ENCODE peak calls at places on chromosomes 7 and 10, in nine cellular contexts. One of them, this sample, is unnamed.

GRCh38 chr10:29719281-29719675 is 84.5 kb upstream of the SVIL start:
- DNase-seq in hypothalamus: no peak
- DNase-seq in activated T-cell treated with anti-CD3 and anti-CD28 coated beads for 1 hour: no peak
- DNase-seq in activated naive CD4-positive, alpha-beta T cell treated with anti-CD3 and anti-CD28 coated beads for 36 hours: no peak
- DNase-seq in GM10248: no peak
- DNase-seq in mesenteric fat pad: no peak
- DNase-seq in H54: no peak
- DNase-seq in left ventricle myocardium inferior: no peak
- DNase-seq in kidney tubule cell: peak
- DNase-seq in this sample: no peak

GRCh38 chr7:64685091-64685490 is 19.2 kb downstream of the ZNF107 start:
- DNase-seq in activated naive CD4-positive, alpha-beta T cell treated with anti-CD3 and anti-CD28 coated beads for 36 hours: no peak
- DNase-seq in left ventricle myocardium inferior: no peak
- DNase-seq in hypothalamus: no peak
- DNase-seq in activated T-cell treated with anti-CD3 and anti-CD28 coated beads for 1 hour: no peak
- DNase-seq in H54: no peak
- DNase-seq in mesenteric fat pad: no peak
- DNase-seq in GM10248: no peak
- DNase-seq in kidney tubule cell: no peak
- DNase-seq in this sample: no peak

GRCh38 chr10:106711313-106711906 is 453.1 kb downstream of the SORCS1 start:
- DNase-seq in left ventricle myocardium inferior: peak
- DNase-seq in GM10248: peak
- DNase-seq in mesenteric fat pad: no peak
- DNase-seq in H54: peak
- DNase-seq in kidney tubule cell: peak
- DNase-seq in hypothalamus: no peak
- DNase-seq in activated T-cell treated with anti-CD3 and anti-CD28 coated beads for 1 hour: no peak
- DNase-seq in activated naive CD4-positive, alpha-beta T cell treated with anti-CD3 and anti-CD28 coated beads for 36 hours: peak
- DNase-seq in this sample: peak

GRCh38 chr10:86520871-86521619 is 547 bp downstream of the WAPL start:
- DNase-seq in left ventricle myocardium inferior: peak
- DNase-seq in H54: peak
- DNase-seq in kidney tubule cell: peak
- DNase-seq in GM10248: peak
- DNase-seq in hypothalamus: no peak
- DNase-seq in activated naive CD4-positive, alpha-beta T cell treated with anti-CD3 and anti-CD28 coated beads for 36 hours: peak
- DNase-seq in activated T-cell treated with anti-CD3 and anti-CD28 coated beads for 1 hour: peak
- DNase-seq in mesenteric fat pad: peak
- DNase-seq in this sample: peak

GRCh38 chr7:65827366-65827765 is 45.5 kb upstream of the VKORC1L1 start:
- DNase-seq in mesenteric fat pad: peak
- DNase-seq in GM10248: no peak
- DNase-seq in kidney tubule cell: no peak
- DNase-seq in activated naive CD4-positive, alpha-beta T cell treated with anti-CD3 and anti-CD28 coated beads for 36 hours: no peak
- DNase-seq in H54: no peak
- DNase-seq in activated T-cell treated with anti-CD3 and anti-CD28 coated beads for 1 hour: no peak
- DNase-seq in left ventricle myocardium inferior: no peak
- DNase-seq in hypothalamus: no peak
- DNase-seq in this sample: no peak

GRCh38 chr7:118148930-118149329 is 35.0 kb upstream of the LSM8 start:
- DNase-seq in activated naive CD4-positive, alpha-beta T cell treated with anti-CD3 and anti-CD28 coated beads for 36 hours: no peak
- DNase-seq in left ventricle myocardium inferior: no peak
- DNase-seq in activated T-cell treated with anti-CD3 and anti-CD28 coated beads for 1 hour: no peak
- DNase-seq in mesenteric fat pad: no peak
- DNase-seq in GM10248: no peak
- DNase-seq in H54: no peak
- DNase-seq in hypothalamus: no peak
- DNase-seq in kidney tubule cell: peak
- DNase-seq in this sample: no peak

GRCh38 chr10:50575477-50576244 is 48.1 kb downstream of the SGMS1 start:
- DNase-seq in H54: no peak
- DNase-seq in hypothalamus: no peak
- DNase-seq in GM10248: no peak
- DNase-seq in left ventricle myocardium inferior: no peak
- DNase-seq in activated naive CD4-positive, alpha-beta T cell treated with anti-CD3 and anti-CD28 coated beads for 36 hours: no peak
- DNase-seq in activated T-cell treated with anti-CD3 and anti-CD28 coated beads for 1 hour: no peak
- DNase-seq in kidney tubule cell: no peak
- DNase-seq in mesenteric fat pad: no peak
- DNase-seq in this sample: no peak

GRCh38 chr7:149310113-149310836 is 48.3 kb downstream of the ZNF783 start:
- DNase-seq in kidney tubule cell: peak
- DNase-seq in GM10248: peak
- DNase-seq in activated T-cell treated with anti-CD3 and anti-CD28 coated beads for 1 hour: no peak
- DNase-seq in activated naive CD4-positive, alpha-beta T cell treated with anti-CD3 and anti-CD28 coated beads for 36 hours: no peak
- DNase-seq in hypothalamus: no peak
- DNase-seq in mesenteric fat pad: no peak
- DNase-seq in H54: peak
- DNase-seq in left ventricle myocardium inferior: no peak
- DNase-seq in this sample: peak

GRCh38 chr10:21402606-21403083 is 122.8 kb downstream of the SKIDA1 start:
- DNase-seq in H54: no peak
- DNase-seq in hypothalamus: no peak
- DNase-seq in left ventricle myocardium inferior: no peak
- DNase-seq in activated naive CD4-positive, alpha-beta T cell treated with anti-CD3 and anti-CD28 coated beads for 36 hours: no peak
- DNase-seq in GM10248: no peak
- DNase-seq in activated T-cell treated with anti-CD3 and anti-CD28 coated beads for 1 hour: no peak
- DNase-seq in kidney tubule cell: peak
- DNase-seq in mesenteric fat pad: no peak
- DNase-seq in this sample: no peak

GRCh38 chr10:66349726-66350125 is 576.1 kb upstream of the LRRTM3 start:
- DNase-seq in hypothalamus: no peak
- DNase-seq in kidney tubule cell: peak
- DNase-seq in GM10248: no peak
- DNase-seq in activated naive CD4-positive, alpha-beta T cell treated with anti-CD3 and anti-CD28 coated beads for 36 hours: no peak
- DNase-seq in H54: no peak
- DNase-seq in activated T-cell treated with anti-CD3 and anti-CD28 coated beads for 1 hour: no peak
- DNase-seq in mesenteric fat pad: no peak
- DNase-seq in left ventricle myocardium inferior: no peak
- DNase-seq in this sample: no peak

GRCh38 chr10:35185260-35186034 is 58.8 kb downstream of the CREM start:
- DNase-seq in H54: no peak
- DNase-seq in hypothalamus: no peak
- DNase-seq in left ventricle myocardium inferior: no peak
- DNase-seq in mesenteric fat pad: no peak
- DNase-seq in GM10248: no peak
- DNase-seq in activated T-cell treated with anti-CD3 and anti-CD28 coated beads for 1 hour: no peak
- DNase-seq in activated naive CD4-positive, alpha-beta T cell treated with anti-CD3 and anti-CD28 coated beads for 36 hours: no peak
- DNase-seq in kidney tubule cell: no peak
- DNase-seq in this sample: no peak

GRCh38 chr7:73487486-73487885 is 34.6 kb downstream of the BAZ1B start:
- DNase-seq in activated T-cell treated with anti-CD3 and anti-CD28 coated beads for 1 hour: no peak
- DNase-seq in H54: no peak
- DNase-seq in GM10248: no peak
- DNase-seq in mesenteric fat pad: no peak
- DNase-seq in hypothalamus: no peak
- DNase-seq in activated naive CD4-positive, alpha-beta T cell treated with anti-CD3 and anti-CD28 coated beads for 36 hours: no peak
- DNase-seq in left ventricle myocardium inferior: no peak
- DNase-seq in kidney tubule cell: no peak
- DNase-seq in this sample: no peak

GRCh38 chr7:41911792-41912191 is 208.9 kb upstream of the INHBA start:
- DNase-seq in activated naive CD4-positive, alpha-beta T cell treated with anti-CD3 and anti-CD28 coated beads for 36 hours: no peak
- DNase-seq in GM10248: no peak
- DNase-seq in H54: no peak
- DNase-seq in activated T-cell treated with anti-CD3 and anti-CD28 coated beads for 1 hour: no peak
- DNase-seq in kidney tubule cell: peak
- DNase-seq in hypothalamus: no peak
- DNase-seq in left ventricle myocardium inferior: no peak
- DNase-seq in mesenteric fat pad: no peak
- DNase-seq in this sample: no peak

GRCh38 chr7:50988988-50989387 is 206.3 kb upstream of the GRB10 start:
- DNase-seq in mesenteric fat pad: no peak
- DNase-seq in activated T-cell treated with anti-CD3 and anti-CD28 coated beads for 1 hour: no peak
- DNase-seq in left ventricle myocardium inferior: no peak
- DNase-seq in H54: no peak
- DNase-seq in activated naive CD4-positive, alpha-beta T cell treated with anti-CD3 and anti-CD28 coated beads for 36 hours: no peak
- DNase-seq in GM10248: no peak
- DNase-seq in hypothalamus: no peak
- DNase-seq in kidney tubule cell: no peak
- DNase-seq in this sample: no peak

GRCh38 chr7:138663741-138664710 is 37.1 kb downstream of the SVOPL start:
- DNase-seq in activated naive CD4-positive, alpha-beta T cell treated with anti-CD3 and anti-CD28 coated beads for 36 hours: peak
- DNase-seq in kidney tubule cell: peak
- DNase-seq in hypothalamus: no peak
- DNase-seq in GM10248: no peak
- DNase-seq in mesenteric fat pad: peak
- DNase-seq in activated T-cell treated with anti-CD3 and anti-CD28 coated beads for 1 hour: no peak
- DNase-seq in left ventricle myocardium inferior: no peak
- DNase-seq in H54: no peak
- DNase-seq in this sample: no peak

GRCh38 chr7:149020483-149020882 is 7.8 kb downstream of the PDIA4 start:
- DNase-seq in kidney tubule cell: no peak
- DNase-seq in GM10248: no peak
- DNase-seq in H54: no peak
- DNase-seq in hypothalamus: no peak
- DNase-seq in activated T-cell treated with anti-CD3 and anti-CD28 coated beads for 1 hour: no peak
- DNase-seq in activated naive CD4-positive, alpha-beta T cell treated with anti-CD3 and anti-CD28 coated beads for 36 hours: no peak
- DNase-seq in left ventricle myocardium inferior: no peak
- DNase-seq in mesenteric fat pad: no peak
- DNase-seq in this sample: no peak

GRCh38 chr7:151724250-151724915 is 152.5 kb downstream of the PRKAG2 start:
- DNase-seq in kidney tubule cell: no peak
- DNase-seq in activated naive CD4-positive, alpha-beta T cell treated with anti-CD3 and anti-CD28 coated beads for 36 hours: no peak
- DNase-seq in activated T-cell treated with anti-CD3 and anti-CD28 coated beads for 1 hour: no peak
- DNase-seq in GM10248: no peak
- DNase-seq in left ventricle myocardium inferior: no peak
- DNase-seq in hypothalamus: no peak
- DNase-seq in H54: no peak
- DNase-seq in mesenteric fat pad: no peak
- DNase-seq in this sample: no peak

GRCh38 chr7:33998487-33998886 is 93.1 kb downstream of the BMPER start:
- DNase-seq in kidney tubule cell: no peak
- DNase-seq in GM10248: no peak
- DNase-seq in hypothalamus: no peak
- DNase-seq in activated naive CD4-positive, alpha-beta T cell treated with anti-CD3 and anti-CD28 coated beads for 36 hours: no peak
- DNase-seq in mesenteric fat pad: no peak
- DNase-seq in activated T-cell treated with anti-CD3 and anti-CD28 coated beads for 1 hour: no peak
- DNase-seq in H54: no peak
- DNase-seq in left ventricle myocardium inferior: no peak
- DNase-seq in this sample: no peak

GRCh38 chr7:155293721-155294642 is 3.7 kb upstream of the INSIG1 start:
- DNase-seq in mesenteric fat pad: no peak
- DNase-seq in activated naive CD4-positive, alpha-beta T cell treated with anti-CD3 and anti-CD28 coated beads for 36 hours: no peak
- DNase-seq in GM10248: no peak
- DNase-seq in kidney tubule cell: peak
- DNase-seq in left ventricle myocardium inferior: no peak
- DNase-seq in hypothalamus: no peak
- DNase-seq in activated T-cell treated with anti-CD3 and anti-CD28 coated beads for 1 hour: no peak
- DNase-seq in H54: no peak
- DNase-seq in this sample: no peak

GRCh38 chr10:20313665-20314064 is 497.4 kb downstream of the PLXDC2 start:
- DNase-seq in mesenteric fat pad: no peak
- DNase-seq in hypothalamus: no peak
- DNase-seq in kidney tubule cell: no peak
- DNase-seq in left ventricle myocardium inferior: no peak
- DNase-seq in activated T-cell treated with anti-CD3 and anti-CD28 coated beads for 1 hour: no peak
- DNase-seq in H54: no peak
- DNase-seq in activated naive CD4-positive, alpha-beta T cell treated with anti-CD3 and anti-CD28 coated beads for 36 hours: no peak
- DNase-seq in GM10248: no peak
- DNase-seq in this sample: no peak

GRCh38 chr7:35781200-35781701 is 19.6 kb upstream of the SEPTIN7 start:
- DNase-seq in kidney tubule cell: no peak
- DNase-seq in H54: no peak
- DNase-seq in activated T-cell treated with anti-CD3 and anti-CD28 coated beads for 1 hour: no peak
- DNase-seq in left ventricle myocardium inferior: no peak
- DNase-seq in mesenteric fat pad: no peak
- DNase-seq in GM10248: no peak
- DNase-seq in activated naive CD4-positive, alpha-beta T cell treated with anti-CD3 and anti-CD28 coated beads for 36 hours: no peak
- DNase-seq in hypothalamus: no peak
- DNase-seq in this sample: no peak

GRCh38 chr10:95260397-95260881 is 30.4 kb downstream of the PDLIM1 start:
- DNase-seq in activated naive CD4-positive, alpha-beta T cell treated with anti-CD3 and anti-CD28 coated beads for 36 hours: no peak
- DNase-seq in GM10248: peak
- DNase-seq in kidney tubule cell: peak
- DNase-seq in hypothalamus: no peak
- DNase-seq in left ventricle myocardium inferior: no peak
- DNase-seq in H54: peak
- DNase-seq in activated T-cell treated with anti-CD3 and anti-CD28 coated beads for 1 hour: no peak
- DNase-seq in mesenteric fat pad: no peak
- DNase-seq in this sample: peak

GRCh38 chr7:113775804-113776203 is 143.0 kb downstream of the PPP1R3A start:
- DNase-seq in activated naive CD4-positive, alpha-beta T cell treated with anti-CD3 and anti-CD28 coated beads for 36 hours: no peak
- DNase-seq in hypothalamus: no peak
- DNase-seq in kidney tubule cell: no peak
- DNase-seq in H54: no peak
- DNase-seq in mesenteric fat pad: no peak
- DNase-seq in GM10248: no peak
- DNase-seq in activated T-cell treated with anti-CD3 and anti-CD28 coated beads for 1 hour: no peak
- DNase-seq in left ventricle myocardium inferior: no peak
- DNase-seq in this sample: no peak

GRCh38 chr10:42975558-42976352 is 101.1 kb upstream of the RET start:
- DNase-seq in activated T-cell treated with anti-CD3 and anti-CD28 coated beads for 1 hour: no peak
- DNase-seq in mesenteric fat pad: peak
- DNase-seq in GM10248: no peak
- DNase-seq in hypothalamus: no peak
- DNase-seq in left ventricle myocardium inferior: no peak
- DNase-seq in kidney tubule cell: no peak
- DNase-seq in activated naive CD4-positive, alpha-beta T cell treated with anti-CD3 and anti-CD28 coated beads for 36 hours: no peak
- DNase-seq in H54: no peak
- DNase-seq in this sample: no peak

GRCh38 chr7:108079291-108080057 is 50.7 kb downstream of the LAMB4 start:
- DNase-seq in GM10248: no peak
- DNase-seq in activated T-cell treated with anti-CD3 and anti-CD28 coated beads for 1 hour: no peak
- DNase-seq in hypothalamus: no peak
- DNase-seq in left ventricle myocardium inferior: no peak
- DNase-seq in activated naive CD4-positive, alpha-beta T cell treated with anti-CD3 and anti-CD28 coated beads for 36 hours: no peak
- DNase-seq in kidney tubule cell: peak
- DNase-seq in H54: peak
- DNase-seq in mesenteric fat pad: no peak
- DNase-seq in this sample: no peak

GRCh38 chr7:4189151-4189570 is 492.9 kb upstream of the FOXK1 start:
- DNase-seq in activated naive CD4-positive, alpha-beta T cell treated with anti-CD3 and anti-CD28 coated beads for 36 hours: no peak
- DNase-seq in H54: peak
- DNase-seq in kidney tubule cell: peak
- DNase-seq in GM10248: no peak
- DNase-seq in activated T-cell treated with anti-CD3 and anti-CD28 coated beads for 1 hour: no peak
- DNase-seq in left ventricle myocardium inferior: peak
- DNase-seq in hypothalamus: no peak
- DNase-seq in mesenteric fat pad: no peak
- DNase-seq in this sample: no peak

GRCh38 chr10:33160151-33160550 is 174.3 kb downstream of the NRP1 start:
- DNase-seq in kidney tubule cell: peak
- DNase-seq in activated T-cell treated with anti-CD3 and anti-CD28 coated beads for 1 hour: no peak
- DNase-seq in mesenteric fat pad: no peak
- DNase-seq in left ventricle myocardium inferior: no peak
- DNase-seq in H54: no peak
- DNase-seq in hypothalamus: no peak
- DNase-seq in activated naive CD4-positive, alpha-beta T cell treated with anti-CD3 and anti-CD28 coated beads for 36 hours: no peak
- DNase-seq in GM10248: no peak
- DNase-seq in this sample: no peak

GRCh38 chr10:58647366-58647765 is 134.7 kb downstream of the BICC1 start:
- DNase-seq in left ventricle myocardium inferior: no peak
- DNase-seq in mesenteric fat pad: no peak
- DNase-seq in activated T-cell treated with anti-CD3 and anti-CD28 coated beads for 1 hour: no peak
- DNase-seq in GM10248: no peak
- DNase-seq in hypothalamus: no peak
- DNase-seq in H54: no peak
- DNase-seq in activated naive CD4-positive, alpha-beta T cell treated with anti-CD3 and anti-CD28 coated beads for 36 hours: no peak
- DNase-seq in kidney tubule cell: no peak
- DNase-seq in this sample: no peak

GRCh38 chr10:32205666-32206065 is 141.3 kb downstream of the EPC1 start:
- DNase-seq in GM10248: no peak
- DNase-seq in activated T-cell treated with anti-CD3 and anti-CD28 coated beads for 1 hour: no peak
- DNase-seq in left ventricle myocardium inferior: no peak
- DNase-seq in H54: no peak
- DNase-seq in hypothalamus: no peak
- DNase-seq in kidney tubule cell: no peak
- DNase-seq in activated naive CD4-positive, alpha-beta T cell treated with anti-CD3 and anti-CD28 coated beads for 36 hours: no peak
- DNase-seq in mesenteric fat pad: no peak
- DNase-seq in this sample: no peak

GRCh38 chr10:107616463-107617131 is 452.1 kb upstream of the SORCS1 start:
- DNase-seq in hypothalamus: no peak
- DNase-seq in left ventricle myocardium inferior: no peak
- DNase-seq in H54: no peak
- DNase-seq in activated T-cell treated with anti-CD3 and anti-CD28 coated beads for 1 hour: no peak
- DNase-seq in kidney tubule cell: peak
- DNase-seq in activated naive CD4-positive, alpha-beta T cell treated with anti-CD3 and anti-CD28 coated beads for 36 hours: no peak
- DNase-seq in GM10248: no peak
- DNase-seq in mesenteric fat pad: no peak
- DNase-seq in this sample: no peak

GRCh38 chr10:95395947-95396449 is 105.2 kb upstream of the PDLIM1 start:
- DNase-seq in H54: no peak
- DNase-seq in mesenteric fat pad: no peak
- DNase-seq in activated T-cell treated with anti-CD3 and anti-CD28 coated beads for 1 hour: no peak
- DNase-seq in kidney tubule cell: peak
- DNase-seq in activated naive CD4-positive, alpha-beta T cell treated with anti-CD3 and anti-CD28 coated beads for 36 hours: no peak
- DNase-seq in GM10248: no peak
- DNase-seq in hypothalamus: no peak
- DNase-seq in left ventricle myocardium inferior: peak
- DNase-seq in this sample: no peak

This sample was measured in MM.1S.